ENCODE peak calls at places on chromosomes 4 and X, in five cellular contexts. I, R, P, T and H are unnamed samples.

GRCh38 chr4:177070533-177070932 is 239.1 kb upstream of the NEIL3 start:
- DNase-seq in I (no peak), R (no peak), P (no peak), T (no peak), H (no peak)

GRCh38 chr4:4481394-4482000 is 60.4 kb downstream of the STX18 start:
- DNase-seq in I (no peak), R (no peak), P (no peak), T (no peak), H (no peak)

GRCh38 chr4:1628892-1629703 is 55.0 kb downstream of the FAM53A start:
- DNase-seq in I (peak; percentile 66), R (peak; percentile 26), P (peak; percentile 29), T (peak; percentile 14), H (peak; percentile 24)

GRCh38 chr4:172826866-172827265 is 341.7 kb upstream of the GALNT7 start:
- DNase-seq in I (no peak), R (no peak), P (no peak), T (no peak), H (no peak)

GRCh38 chrX:154517101-154517781 is 1.2 kb upstream of the FAM3A start:
- DNase-seq in I (no peak), R (no peak), P (no peak), T (no peak), H (no peak)

GRCh38 chr4:3197366-3198105 is 51.4 kb upstream of the MSANTD1 start:
- DNase-seq in I (no peak), R (no peak), P (no peak), T (no peak), H (no peak)

GRCh38 chrX:1610166-1610565 is 4.7 kb upstream of the ASMT start:
- DNase-seq in I (no peak), R (no peak), P (no peak), T (peak; percentile 60), H (no peak)

GRCh38 chr4:11471613-11472012 is 42.9 kb upstream of the HS3ST1 start:
- DNase-seq in I (peak; percentile 35), R (no peak), P (no peak), T (peak; percentile 38), H (peak; percentile 90)

GRCh38 chrX:11100281-11101035 is 10.7 kb upstream of the HCCS start:
- DNase-seq in I (no peak), R (peak; percentile 9), P (no peak), T (peak; percentile 0), H (peak; percentile 30)

GRCh38 chr4:157172011-157172410 is 48.5 kb upstream of the GRIA2 start:
- DNase-seq in I (no peak), R (no peak), P (no peak), T (no peak), H (no peak)

GRCh38 chrX:53666171-53666570 is 20.3 kb downstream of the HUWE1 start:
- DNase-seq in I (no peak), R (no peak), P (no peak), T (no peak), H (no peak)

GRCh38 chrX:110675866-110676265 is 119.8 kb downstream of the CHRDL1 start:
- DNase-seq in I (no peak), R (peak; percentile 56), P (no peak), T (no peak), H (no peak)